ENCODE peak calls at places on chromosomes 3 and 15, in six cellular contexts. One of them, this sample, is unnamed.

GRCh38 chr3:49276475-49277356 is at the start of gene C3orf62:
- DNase-seq in NCI-H446 treated with DMSO at 0.1 percent for 48 hours: no peak
- DNase-seq in substantia nigra: peak; percentile 43
- DNase-seq in nephron progenitor cell: peak; percentile 47
- DNase-seq in ACHN: no peak
- DNase-seq in NCI-H1930: no peak
- DNase-seq in this sample: no peak

GRCh38 chr15:57283774-57284508 is 92.4 kb upstream of the CGNL1 start:
- DNase-seq in NCI-H446 treated with DMSO at 0.1 percent for 48 hours: no peak
- DNase-seq in substantia nigra: no peak
- DNase-seq in nephron progenitor cell: no peak
- DNase-seq in ACHN: no peak
- DNase-seq in NCI-H1930: no peak
- DNase-seq in this sample: peak; percentile 79

GRCh38 chr3:113695818-113696645 is at the start of gene USF3:
- DNase-seq in NCI-H446 treated with DMSO at 0.1 percent for 48 hours: peak; percentile 35
- DNase-seq in substantia nigra: peak; percentile 59
- DNase-seq in nephron progenitor cell: peak; percentile 74
- DNase-seq in ACHN: peak; percentile 59
- DNase-seq in NCI-H1930: peak; percentile 52
- DNase-seq in this sample: peak; percentile 79

GRCh38 chr15:87365221-87365620 is 891.3 kb downstream of the NTRK3 start:
- DNase-seq in NCI-H446 treated with DMSO at 0.1 percent for 48 hours: no peak
- DNase-seq in substantia nigra: no peak
- DNase-seq in nephron progenitor cell: no peak
- DNase-seq in ACHN: peak; percentile 58
- DNase-seq in NCI-H1930: no peak
- DNase-seq in this sample: no peak

GRCh38 chr3:124424396-124424795 is 305.9 kb upstream of the UMPS start:
- DNase-seq in NCI-H446 treated with DMSO at 0.1 percent for 48 hours: no peak
- DNase-seq in substantia nigra: no peak
- DNase-seq in nephron progenitor cell: no peak
- DNase-seq in ACHN: no peak
- DNase-seq in NCI-H1930: no peak
- DNase-seq in this sample: no peak

GRCh38 chr15:92130906-92131305 is 262.8 kb upstream of the ST8SIA2 start:
- DNase-seq in NCI-H446 treated with DMSO at 0.1 percent for 48 hours: no peak
- DNase-seq in substantia nigra: no peak
- DNase-seq in nephron progenitor cell: no peak
- DNase-seq in ACHN: no peak
- DNase-seq in NCI-H1930: no peak
- DNase-seq in this sample: no peak

GRCh38 chr15:80996247-80996646 is 4.5 kb upstream of the TLNRD1 start:
- DNase-seq in NCI-H446 treated with DMSO at 0.1 percent for 48 hours: no peak
- DNase-seq in substantia nigra: no peak
- DNase-seq in nephron progenitor cell: no peak
- DNase-seq in ACHN: no peak
- DNase-seq in NCI-H1930: no peak
- DNase-seq in this sample: peak; percentile 32

GRCh38 chr3:14544282-14545250 is 4.4 kb upstream of the GRIP2 start:
- DNase-seq in NCI-H446 treated with DMSO at 0.1 percent for 48 hours: no peak
- DNase-seq in substantia nigra: no peak
- DNase-seq in nephron progenitor cell: no peak
- DNase-seq in ACHN: no peak
- DNase-seq in NCI-H1930: no peak
- DNase-seq in this sample: no peak

GRCh38 chr3:138448631-138449030 is 14.2 kb downstream of the ESYT3 start:
- DNase-seq in NCI-H446 treated with DMSO at 0.1 percent for 48 hours: no peak
- DNase-seq in substantia nigra: no peak
- DNase-seq in nephron progenitor cell: no peak
- DNase-seq in ACHN: no peak
- DNase-seq in NCI-H1930: no peak
- DNase-seq in this sample: no peak

GRCh38 chr3:194443911-194444310 is 42.9 kb downstream of the ATP13A3 start:
- DNase-seq in NCI-H446 treated with DMSO at 0.1 percent for 48 hours: no peak
- DNase-seq in substantia nigra: no peak
- DNase-seq in nephron progenitor cell: no peak
- DNase-seq in ACHN: no peak
- DNase-seq in NCI-H1930: no peak
- DNase-seq in this sample: no peak

GRCh38 chr3:30977592-30977991 is 83.1 kb upstream of the GADL1 start:
- DNase-seq in NCI-H446 treated with DMSO at 0.1 percent for 48 hours: no peak
- DNase-seq in substantia nigra: no peak
- DNase-seq in nephron progenitor cell: no peak
- DNase-seq in ACHN: no peak
- DNase-seq in NCI-H1930: no peak
- DNase-seq in this sample: no peak

GRCh38 chr3:47578119-47578630 is 490 bp downstream of the CSPG5 start:
- DNase-seq in NCI-H446 treated with DMSO at 0.1 percent for 48 hours: no peak
- DNase-seq in substantia nigra: peak; percentile 10
- DNase-seq in nephron progenitor cell: peak; percentile 57
- DNase-seq in ACHN: peak; percentile 15
- DNase-seq in NCI-H1930: peak; percentile 15
- DNase-seq in this sample: peak; percentile 31

GRCh38 chr3:9340450-9341009 is 22.3 kb upstream of the THUMPD3 start:
- DNase-seq in NCI-H446 treated with DMSO at 0.1 percent for 48 hours: no peak
- DNase-seq in substantia nigra: no peak
- DNase-seq in nephron progenitor cell: no peak
- DNase-seq in ACHN: peak; percentile 65
- DNase-seq in NCI-H1930: no peak
- DNase-seq in this sample: no peak

GRCh38 chr15:44713006-44713966 is 2.0 kb downstream of the B2M start:
- DNase-seq in NCI-H446 treated with DMSO at 0.1 percent for 48 hours: no peak
- DNase-seq in substantia nigra: no peak
- DNase-seq in nephron progenitor cell: no peak
- DNase-seq in ACHN: peak; percentile 57
- DNase-seq in NCI-H1930: no peak
- DNase-seq in this sample: no peak

GRCh38 chr3:17478673-17479072 is 263.8 kb downstream of the TBC1D5 start:
- DNase-seq in NCI-H446 treated with DMSO at 0.1 percent for 48 hours: no peak
- DNase-seq in substantia nigra: no peak
- DNase-seq in nephron progenitor cell: no peak
- DNase-seq in ACHN: no peak
- DNase-seq in NCI-H1930: no peak
- DNase-seq in this sample: no peak

GRCh38 chr3:190533511-190534282 is 19.8 kb downstream of the IL1RAP start:
- DNase-seq in NCI-H446 treated with DMSO at 0.1 percent for 48 hours: no peak
- DNase-seq in substantia nigra: peak; percentile 35
- DNase-seq in nephron progenitor cell: no peak
- DNase-seq in ACHN: peak; percentile 53
- DNase-seq in NCI-H1930: no peak
- DNase-seq in this sample: peak; percentile 61

This sample was measured in Kasumi-1.